ENCODE peak calls at places on chromosomes 5 and 9, in seven cellular contexts. B is A549, V is transverse colon, A is upper lobe of left lung, C is stomach, F is spleen, M is thyroid gland. G is an unnamed sample.

GRCh38 chr5:13354611-13355010 is 589.9 kb downstream of the DNAH5 start:
- DNase-seq in B (no peak), V (no peak), A (no peak), C (no peak), F (no peak), M (no peak), G (no peak)

GRCh38 chr5:138946241-138946623 is 71.1 kb upstream of the LRRTM2 start:
- DNase-seq in B (no peak), V (no peak), A (peak; percentile 70), C (no peak), F (no peak), M (peak; percentile 88), G (no peak)

GRCh38 chr5:79130781-79131180 is 19.2 kb downstream of the BHMT start:
- DNase-seq in B (no peak), V (no peak), A (no peak), C (no peak), F (no peak), M (no peak), G (no peak)

GRCh38 chr9:20189871-20190270 is 401.0 kb upstream of the SLC24A2 start:
- DNase-seq in B (no peak), V (no peak), A (no peak), C (no peak), F (no peak), M (no peak), G (no peak)

GRCh38 chr9:2072752-2073405 is 57.7 kb downstream of the SMARCA2 start:
- DNase-seq in B (no peak), V (peak; percentile 11), A (no peak), C (no peak), F (no peak), M (no peak), G (no peak)

GRCh38 chr5:133996683-133997252 is 8.0 kb downstream of the VDAC1 start:
- DNase-seq in B (no peak), V (no peak), A (no peak), C (no peak), F (peak; percentile 43), M (no peak), G (no peak)

GRCh38 chr9:109799792-109800191 is 19.8 kb downstream of the PALM2AKAP2 start:
- DNase-seq in B (no peak), V (no peak), A (no peak), C (no peak), F (no peak), M (no peak), G (no peak)

GRCh38 chr5:59873113-59873512 is 20.4 kb downstream of the PDE4D start:
- DNase-seq in B (no peak), V (no peak), A (no peak), C (no peak), F (no peak), M (no peak), G (no peak)

GRCh38 chr9:128253991-128254346 is 21.8 kb downstream of the GOLGA2 start:
- DNase-seq in B (no peak), V (no peak), A (no peak), C (no peak), F (no peak), M (no peak), G (no peak)

GRCh38 chr9:128254362-128254761 is 21.4 kb downstream of the GOLGA2 start:
- DNase-seq in B (no peak), V (no peak), A (no peak), C (no peak), F (no peak), M (no peak), G (no peak)

GRCh38 chr9:128257086-128257825 is 18.6 kb downstream of the GOLGA2 start:
- DNase-seq in B (no peak), V (no peak), A (no peak), C (no peak), F (no peak), M (no peak), G (no peak)

GRCh38 chr9:128253140-128253990 is 22.4 kb downstream of the GOLGA2 start:
- DNase-seq in B (no peak), V (no peak), A (peak; percentile 69), C (no peak), F (no peak), M (no peak), G (no peak)

GRCh38 chr9:128254855-128255759 is 20.7 kb downstream of the GOLGA2 start:
- DNase-seq in B (peak; percentile 88), V (peak; percentile 59), A (peak; percentile 88), C (peak; percentile 71), F (peak; percentile 85), M (peak; percentile 64), G (no peak)
- H3K27ac ChIP-seq in B (peak overlapping the region; percentile 29), V (no peak overlapping the region), A (no peak overlapping the region), C (no peak overlapping the region), F (no peak overlapping the region), M (no peak overlapping the region), G (no peak overlapping the region)

GRCh38 chr9:112884721-112885120 is 6.0 kb downstream of the SLC46A2 start:
- DNase-seq in B (no peak), V (no peak), A (no peak), C (no peak), F (no peak), M (no peak), G (no peak)

GRCh38 chr9:112885324-112885723 is 5.4 kb downstream of the SLC46A2 start:
- DNase-seq in B (no peak), V (no peak), A (no peak), C (no peak), F (no peak), M (no peak), G (no peak)

GRCh38 chr9:112886351-112886750 is 4.3 kb downstream of the SLC46A2 start:
- DNase-seq in B (no peak), V (no peak), A (no peak), C (no peak), F (no peak), M (no peak), G (no peak)

GRCh38 chr9:112890106-112891081 is at the start of gene SLC46A2:
- DNase-seq in B (no peak), V (no peak), A (peak; percentile 90), C (peak; percentile 34), F (peak; percentile 75), M (peak; percentile 13), G (peak; percentile 63)

DNA sequence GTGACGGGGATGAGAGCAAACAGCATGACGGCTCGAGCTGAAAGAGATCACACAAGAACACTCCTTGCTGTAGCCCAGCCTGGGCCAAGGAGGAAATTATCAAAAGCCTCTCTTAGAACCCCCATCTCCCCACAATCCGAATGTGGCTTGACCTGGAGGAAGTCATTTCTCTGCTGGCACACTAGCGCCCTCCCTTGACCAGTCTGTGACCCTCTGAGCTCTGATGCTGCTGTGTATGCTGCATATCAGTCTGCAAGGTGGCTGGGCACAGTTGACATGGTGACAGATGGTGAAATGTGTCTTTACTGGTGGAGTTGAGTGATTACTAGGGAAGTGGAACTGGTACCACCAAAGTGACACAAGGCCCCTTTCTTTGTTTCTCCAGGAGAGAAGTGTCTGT is 3.3 kb downstream of the SLC46A2 start:
- DNase-seq in B (no peak), V (peak; percentile 16), A (no peak), C (no peak), F (no peak), M (no peak), G (no peak)
- TF ChIP-seq CTCF in B (no peak), V (no peak), A (peak; percentile 8), C (no peak), F (no peak), M (no peak), G (no peak)

GRCh38 chr9:127917603-127918002 is 762 bp upstream of the ST6GALNAC4 start:
- DNase-seq in B (no peak), V (peak; percentile 40), A (no peak), C (no peak), F (peak; percentile 86), M (no peak), G (no peak)

GRCh38 chr9:127920794-127921193 is 4.0 kb upstream of the ST6GALNAC4 start:
- DNase-seq in B (no peak), V (no peak), A (no peak), C (no peak), F (no peak), M (no peak), G (no peak)

GRCh38 chr9:127919253-127919815 is 2.5 kb upstream of the ST6GALNAC4 start:
- DNase-seq in B (peak; percentile 98), V (peak; percentile 86), A (no peak), C (peak; percentile 83), F (no peak), M (peak; percentile 70), G (peak; percentile 78)

GRCh38 chr9:127916665-127917581 is at the start of gene ST6GALNAC4:
- DNase-seq in B (peak; percentile 74), V (peak; percentile 96), A (peak; percentile 100), C (peak; percentile 97), F (peak; percentile 99), M (peak; percentile 94), G (peak; percentile 97)

DNA sequence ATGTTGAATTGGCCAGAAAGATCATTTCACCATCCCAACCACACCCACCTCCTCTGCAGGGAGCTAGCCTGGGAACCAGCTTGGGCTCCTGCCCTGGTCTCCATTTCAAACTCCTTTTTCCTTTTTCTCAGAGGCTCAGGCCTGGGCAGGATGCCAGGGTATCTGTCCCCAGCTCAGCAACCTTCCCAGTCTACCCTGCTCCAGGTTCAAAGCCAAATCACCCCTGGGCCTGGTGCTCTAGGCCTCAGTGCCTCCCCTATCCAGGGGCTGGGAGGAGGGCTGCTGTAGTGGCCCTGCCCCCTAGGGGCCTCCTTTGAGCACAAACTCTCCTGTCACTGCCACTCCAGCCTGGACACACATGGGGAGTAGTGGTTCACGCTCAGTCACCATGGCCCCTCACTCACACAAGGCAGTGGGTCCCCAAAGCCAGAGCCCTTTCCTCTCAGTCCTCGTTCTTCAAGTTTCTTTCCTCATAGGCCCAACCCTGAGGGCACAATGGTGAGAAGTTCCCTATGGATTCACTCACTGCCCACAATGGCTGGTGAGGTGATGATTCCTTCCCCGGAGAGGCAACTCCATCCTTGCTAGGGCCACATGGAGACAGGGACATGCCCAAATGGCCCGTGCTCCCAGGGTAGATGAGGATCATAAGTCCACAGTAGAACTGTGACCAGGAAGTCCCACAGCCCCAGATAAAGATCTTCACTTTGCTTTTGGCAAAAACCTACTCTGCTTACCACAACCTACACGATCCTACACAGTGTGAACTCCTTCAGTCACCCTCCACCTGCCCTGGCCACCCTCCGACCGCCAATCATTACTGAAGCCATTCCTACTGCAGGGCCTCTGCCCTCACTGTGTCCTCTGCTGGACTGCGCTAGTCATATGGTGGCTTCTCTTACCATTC is 1.6 kb upstream of the ST6GALNAC4 start:
- DNase-seq in B (no peak), V (peak; percentile 28), A (no peak), C (no peak), F (no peak), M (no peak), G (no peak)
- TF ChIP-seq POLR2A in B (no peak), V (no peak), A (no peak), C (no peak), F (no peak), M (no peak), G (no peak)

GRCh38 chr9:100602302-100602930 is 24.5 kb downstream of the CAVIN4 start:
- DNase-seq in B (peak; percentile 49), V (no peak), A (no peak), C (no peak), F (no peak), M (peak; percentile 49), G (no peak)

GRCh38 chr9:100600511-100601079 is 22.7 kb downstream of the CAVIN4 start:
- DNase-seq in B (no peak), V (no peak), A (no peak), C (no peak), F (no peak), M (no peak), G (no peak)

GRCh38 chr9:100597236-100597635 is 19.4 kb downstream of the CAVIN4 start:
- DNase-seq in B (no peak), V (no peak), A (no peak), C (no peak), F (no peak), M (no peak), G (no peak)

GRCh38 chr9:100598641-100599145 is 20.8 kb downstream of the CAVIN4 start:
- DNase-seq in B (peak; percentile 63), V (peak; percentile 90), A (peak; percentile 95), C (peak; percentile 88), F (peak; percentile 94), M (peak; percentile 92), G (peak; percentile 84)

DNA sequence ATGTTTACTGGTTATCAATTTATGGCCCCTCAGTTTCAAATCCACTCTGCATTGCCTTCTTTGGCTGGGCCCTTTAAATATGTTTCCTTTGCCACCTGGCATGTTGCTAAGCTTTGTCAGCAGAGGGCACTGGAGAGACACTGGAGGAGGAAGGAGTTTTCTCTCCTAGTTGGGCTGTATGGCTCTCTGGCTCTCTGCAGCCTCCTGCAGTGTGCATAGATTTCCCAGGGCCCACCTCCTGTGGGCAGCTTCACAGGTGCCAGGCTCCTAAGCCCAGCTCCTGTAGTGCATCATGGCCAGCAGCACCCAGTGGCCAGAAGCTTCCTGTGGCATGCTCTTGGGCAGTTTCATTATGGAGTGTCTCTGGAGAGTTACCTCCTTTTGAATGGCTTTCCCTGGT is 23.3 kb downstream of the CAVIN4 start:
- DNase-seq in B (peak; percentile 41), V (peak; percentile 49), A (no peak), C (peak; percentile 40), F (no peak), M (peak; percentile 32), G (peak; percentile 26)
- H3K27ac ChIP-seq in B (no peak overlapping the region), V (no peak overlapping the region), A (no peak overlapping the region), C (no peak overlapping the region), F (no peak overlapping the region), M (no peak overlapping the region), G (no peak overlapping the region)